ENCODE peak calls at places on chromosomes 3 and 15, in five cellular contexts. One of them, this sample, is unnamed.

GRCh38 chr15:57509965-57510364 is 81.7 kb upstream of the MYZAP start:
- DNase-seq in IMR-90: no peak
- DNase-seq in neuronal stem cell: no peak
- DNase-seq in mesenchymal stem cell: no peak
- DNase-seq in H1: no peak
- DNase-seq in this sample: no peak

GRCh38 chr3:128497305-128498126 is 4.5 kb upstream of the GATA2 start:
- DNase-seq in IMR-90: no peak
- DNase-seq in neuronal stem cell: no peak
- DNase-seq in mesenchymal stem cell: peak; percentile 58
- DNase-seq in H1: peak; percentile 97
- DNase-seq in this sample: peak; percentile 95

GRCh38 chr3:171326717-171327440 is 133.3 kb downstream of the TNIK start:
- DNase-seq in IMR-90: no peak
- DNase-seq in neuronal stem cell: no peak
- DNase-seq in mesenchymal stem cell: no peak
- DNase-seq in H1: no peak
- DNase-seq in this sample: no peak

GRCh38 chr3:114799789-114800188 is 347.3 kb downstream of the ZBTB20 start:
- DNase-seq in IMR-90: no peak
- DNase-seq in neuronal stem cell: no peak
- DNase-seq in mesenchymal stem cell: no peak
- DNase-seq in H1: no peak
- DNase-seq in this sample: no peak

GRCh38 chr3:17179381-17180205 is 294.8 kb downstream of the PLCL2 start:
- DNase-seq in IMR-90: peak; percentile 13
- DNase-seq in neuronal stem cell: no peak
- DNase-seq in mesenchymal stem cell: peak; percentile 61
- DNase-seq in H1: no peak
- DNase-seq in this sample: no peak

GRCh38 chr3:150778793-150779401 is 15.9 kb upstream of the SIAH2 start:
- DNase-seq in IMR-90: no peak
- DNase-seq in neuronal stem cell: no peak
- DNase-seq in mesenchymal stem cell: no peak
- DNase-seq in H1: no peak
- DNase-seq in this sample: no peak

GRCh38 chr15:40941528-40942336 is 11.5 kb upstream of the CHAC1 start:
- DNase-seq in IMR-90: peak; percentile 73
- DNase-seq in neuronal stem cell: peak; percentile 82
- DNase-seq in mesenchymal stem cell: peak; percentile 89
- DNase-seq in H1: peak; percentile 90
- DNase-seq in this sample: peak; percentile 84

GRCh38 chr15:47685141-47685870 is 32.0 kb upstream of the SEMA6D start:
- DNase-seq in IMR-90: peak; percentile 25
- DNase-seq in neuronal stem cell: no peak
- DNase-seq in mesenchymal stem cell: no peak
- DNase-seq in H1: no peak
- DNase-seq in this sample: peak; percentile 67

GRCh38 chr3:115713247-115713646 is 89.9 kb downstream of the GAP43 start:
- DNase-seq in IMR-90: peak; percentile 30
- DNase-seq in neuronal stem cell: no peak
- DNase-seq in mesenchymal stem cell: no peak
- DNase-seq in H1: no peak
- DNase-seq in this sample: no peak

DNA sequence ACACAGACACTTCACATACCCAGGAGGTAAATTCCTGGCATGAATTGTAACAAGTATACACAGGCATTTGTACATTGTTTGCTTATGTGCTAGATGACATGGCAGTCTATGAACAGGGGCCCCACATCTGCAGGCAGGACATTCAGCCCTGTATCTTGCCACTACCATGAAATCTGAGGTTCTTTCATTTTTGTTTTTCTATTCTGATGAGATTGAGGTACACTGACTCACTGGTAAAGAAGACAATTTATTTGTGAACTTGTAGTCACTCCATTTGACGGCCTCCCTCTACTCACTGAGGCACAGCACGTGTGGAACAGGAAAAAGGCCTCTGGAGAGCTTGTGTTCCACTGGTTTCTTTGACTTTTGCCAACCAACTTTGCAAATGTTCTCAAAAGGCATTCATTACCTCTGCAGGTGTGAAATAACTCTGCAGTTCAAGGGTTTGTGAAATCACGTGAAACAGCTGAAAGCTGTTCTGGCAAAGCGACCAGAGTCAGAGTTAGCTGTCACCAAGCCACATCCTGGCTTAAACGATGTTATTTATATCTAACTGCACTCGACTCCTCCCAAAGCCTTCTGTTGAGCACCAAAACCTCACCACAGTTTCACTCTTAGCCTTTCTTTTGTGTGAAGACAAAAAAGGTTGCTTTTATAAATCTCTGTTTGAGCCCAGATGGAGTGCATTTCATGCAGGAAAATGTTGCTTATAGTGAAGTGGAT is 401.4 kb upstream of the CFAP20DC start:
- DNase-seq in IMR-90: no peak
- DNase-seq in neuronal stem cell: no peak
- DNase-seq in mesenchymal stem cell: peak; percentile 32
- DNase-seq in H1: no peak
- DNase-seq in this sample: peak; percentile 41
- H3K4me3 ChIP-seq in IMR-90: no peak overlapping the region
- H3K4me3 ChIP-seq in neuronal stem cell: no peak overlapping the region
- H3K4me3 ChIP-seq in mesenchymal stem cell: no peak overlapping the region
- H3K4me3 ChIP-seq in H1: no peak overlapping the region
- H3K4me3 ChIP-seq in this sample: no peak overlapping the region

GRCh38 chr15:88619796-88620195 is 1.3 kb upstream of the AEN start:
- DNase-seq in IMR-90: no peak
- DNase-seq in neuronal stem cell: no peak
- DNase-seq in mesenchymal stem cell: no peak
- DNase-seq in H1: peak; percentile 40
- DNase-seq in this sample: no peak

GRCh38 chr15:88621789-88622604 is 857 bp downstream of the AEN start:
- DNase-seq in IMR-90: peak; percentile 67
- DNase-seq in neuronal stem cell: no peak
- DNase-seq in mesenchymal stem cell: peak; percentile 61
- DNase-seq in H1: no peak
- DNase-seq in this sample: no peak

GRCh38 chr15:88623061-88623460 is 1.9 kb downstream of the AEN start:
- DNase-seq in IMR-90: peak; percentile 93
- DNase-seq in neuronal stem cell: no peak
- DNase-seq in mesenchymal stem cell: peak; percentile 85
- DNase-seq in H1: no peak
- DNase-seq in this sample: peak; percentile 70

GRCh38 chr15:88622605-88622975 is 1.4 kb downstream of the AEN start:
- DNase-seq in IMR-90: no peak
- DNase-seq in neuronal stem cell: no peak
- DNase-seq in mesenchymal stem cell: no peak
- DNase-seq in H1: no peak
- DNase-seq in this sample: no peak

GRCh38 chr15:88620995-88621772 is at the start of gene AEN:
- DNase-seq in IMR-90: peak; percentile 95
- DNase-seq in neuronal stem cell: peak; percentile 90
- DNase-seq in mesenchymal stem cell: peak; percentile 96
- DNase-seq in H1: peak; percentile 91
- DNase-seq in this sample: peak; percentile 98
- H2BK15ac ChIP-seq in IMR-90: peak within 1 kb of the TSS; percentile 32
- H2BK15ac ChIP-seq in neuronal stem cell: no peak within 1 kb of the TSS
- H2BK15ac ChIP-seq in mesenchymal stem cell: peak within 1 kb of the TSS; percentile 92
- H2BK15ac ChIP-seq in H1: peak within 1 kb of the TSS; percentile 49
- H2BK15ac ChIP-seq in this sample: no peak within 1 kb of the TSS

DNA sequence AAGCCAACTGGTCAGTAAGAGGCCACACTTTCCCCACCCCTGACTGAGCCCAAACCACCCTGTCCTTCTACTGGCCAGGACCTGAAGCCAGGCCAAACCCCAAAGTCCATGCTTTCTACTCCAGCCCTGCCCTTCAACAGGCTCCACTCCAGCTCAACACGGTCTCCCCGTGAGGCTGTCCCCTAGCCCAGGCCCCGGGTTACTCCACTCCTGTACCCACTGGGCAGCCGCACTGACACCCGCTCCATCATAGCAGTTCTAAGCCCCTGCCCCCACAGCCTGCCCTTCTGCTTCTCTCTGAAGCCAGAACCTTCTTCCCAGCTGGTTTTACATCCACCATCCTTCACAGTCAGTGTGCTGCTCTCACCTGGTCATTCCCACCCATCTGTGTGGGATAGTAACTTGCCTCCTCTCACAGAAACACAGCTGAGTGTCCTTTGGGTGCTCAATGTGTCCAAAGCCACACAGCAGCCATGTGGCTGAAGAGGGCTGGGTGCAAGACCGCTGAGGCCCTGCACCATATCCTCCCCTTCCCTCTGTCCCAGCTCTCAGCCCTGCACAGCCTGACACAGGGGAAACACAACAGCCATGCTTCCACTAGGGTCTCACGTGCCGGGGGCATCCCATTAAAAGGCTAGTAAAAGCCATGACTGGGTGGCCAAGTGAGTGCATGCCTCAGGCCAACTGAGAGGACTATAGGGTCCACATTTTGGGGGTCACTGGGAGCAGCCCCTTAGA is 38.1 kb downstream of the TLE3 start:
- DNase-seq in IMR-90: no peak
- DNase-seq in neuronal stem cell: no peak
- DNase-seq in mesenchymal stem cell: no peak
- DNase-seq in H1: no peak
- DNase-seq in this sample: no peak
- H3K36me3 ChIP-seq in IMR-90: peaks cover 75% of the 10 kb centered on the region
- H3K36me3 ChIP-seq in neuronal stem cell: peaks cover 53% of the 10 kb centered on the region
- H3K36me3 ChIP-seq in mesenchymal stem cell: peaks cover 92% of the 10 kb centered on the region
- H3K36me3 ChIP-seq in H1: peaks cover 22% of the 10 kb centered on the region
- H3K36me3 ChIP-seq in this sample: peaks cover 27% of the 10 kb centered on the region

GRCh38 chr15:67832965-67833503 is 6.8 kb downstream of the RNU6-1 start:
- DNase-seq in IMR-90: no peak
- DNase-seq in neuronal stem cell: no peak
- DNase-seq in mesenchymal stem cell: no peak
- DNase-seq in H1: peak; percentile 65
- DNase-seq in this sample: no peak
- H3K4me3 ChIP-seq in IMR-90: peak overlapping the region; percentile 25
- H3K4me3 ChIP-seq in neuronal stem cell: peak overlapping the region; percentile 45
- H3K4me3 ChIP-seq in mesenchymal stem cell: peak overlapping the region; percentile 67
- H3K4me3 ChIP-seq in H1: peak overlapping the region; percentile 63
- H3K4me3 ChIP-seq in this sample: no peak overlapping the region